ENCODE peak calls at places on chromosome 12, in eight cellular contexts. U, F, A, B, I, P, Z and V are unnamed samples.

GRCh38 chr12:100672075-100672592 is 98.7 kb downstream of the GAS2L3 start:
- DNase-seq in U (no peak), Z (no peak), A (no peak), F (no peak), B (peak), I (no peak), P (peak), V (no peak)

GRCh38 chr12:113214938-113215400 is 6.3 kb upstream of the TPCN1 start:
- DNase-seq in U (peak), B (no peak), F (no peak), P (peak), A (peak), Z (no peak), I (peak), V (no peak)

GRCh38 chr12:121668750-121669524 is 517 bp downstream of the MORN3 start:
- DNase-seq in B (peak), U (no peak), I (no peak), F (no peak), A (no peak), Z (peak), P (peak), V (no peak)

GRCh38 chr12:92775416-92775815 is 72.6 kb downstream of the PLEKHG7 start:
- DNase-seq in A (no peak), B (no peak), P (no peak), I (no peak), F (no peak), U (no peak), Z (no peak), V (no peak)

GRCh38 chr12:92468358-92469020 is 234.3 kb upstream of the PLEKHG7 start:
- DNase-seq in I (no peak), F (no peak), P (peak), U (no peak), B (no peak), A (no peak), Z (no peak), V (no peak)

GRCh38 chr12:59733200-59733599 is 137.4 kb downstream of the SLC16A7 start:
- DNase-seq in P (no peak), A (no peak), B (no peak), Z (no peak), U (no peak), I (no peak), F (no peak), V (no peak)

GRCh38 chr12:49428652-49429549 is 61.6 kb downstream of the SPATS2 start:
- DNase-seq in F (no peak), A (no peak), B (no peak), Z (no peak), U (no peak), I (peak), P (peak), V (no peak)

GRCh38 chr12:24947541-24948451 is 1.1 kb downstream of the BCAT1 start:
- DNase-seq in A (no peak), Z (no peak), B (no peak), P (peak), F (no peak), U (no peak), I (no peak), V (no peak)

GRCh38 chr12:21989819-21990412 is 48.7 kb upstream of the ABCC9 start:
- DNase-seq in A (no peak), Z (no peak), B (no peak), U (no peak), I (no peak), F (no peak), P (peak), V (no peak)

GRCh38 chr12:11836282-11836963 is 186.9 kb downstream of the ETV6 start:
- DNase-seq in B (no peak), U (no peak), F (no peak), Z (no peak), P (peak), I (no peak), A (peak), V (no peak)

GRCh38 chr12:112822056-112822455 is 30.5 kb downstream of the RPH3A start:
- DNase-seq in Z (no peak), A (no peak), B (no peak), I (no peak), U (no peak), F (no peak), P (no peak), V (no peak)

GRCh38 chr12:74999474-74999873 is 210.2 kb downstream of the KCNC2 start:
- DNase-seq in Z (no peak), F (no peak), U (no peak), B (no peak), P (no peak), I (no peak), A (no peak), V (no peak)

GRCh38 chr12:100539209-100539608 is 34.3 kb upstream of the GAS2L3 start:
- DNase-seq in P (peak), A (no peak), F (no peak), U (no peak), I (no peak), B (no peak), Z (no peak), V (no peak)

GRCh38 chr12:122437656-122438121 is 15.2 kb upstream of the CLIP1 start:
- DNase-seq in Z (no peak), B (no peak), F (peak), A (peak), I (no peak), P (no peak), U (peak), V (no peak)

GRCh38 chr12:40692617-40693502 is 621 bp downstream of the CNTN1 start:
- DNase-seq in P (no peak), A (peak), U (peak), F (peak), Z (no peak), B (no peak), I (no peak), V (no peak)

GRCh38 chr12:121514184-121514742 is 66.6 kb downstream of the KDM2B start:
- DNase-seq in P (no peak), U (no peak), I (no peak), Z (no peak), B (no peak), A (no peak), F (no peak), V (no peak)

GRCh38 chr12:121522962-121523361 is 57.9 kb downstream of the KDM2B start:
- DNase-seq in A (no peak), U (no peak), F (peak), I (no peak), P (no peak), Z (no peak), B (no peak), V (no peak)

GRCh38 chr12:6871052-6871957 is 1.8 kb downstream of the SPSB2 start:
- DNase-seq in A (no peak), B (no peak), I (peak), F (no peak), P (peak), U (no peak), Z (peak), V (no peak)

GRCh38 chr12:12837025-12837872 is 24.1 kb downstream of the DDX47 start:
- DNase-seq in I (peak), A (no peak), P (peak), F (no peak), B (peak), U (no peak), Z (peak), V (peak)

GRCh38 chr12:11186837-11187236 is at the start of gene TAS2R42:
- DNase-seq in F (no peak), U (no peak), I (no peak), A (no peak), P (no peak), Z (no peak), B (no peak), V (no peak)

GRCh38 chr12:90253674-90254181 is 545.1 kb upstream of the ATP2B1 start:
- DNase-seq in U (peak), I (peak), B (no peak), P (peak), A (peak), F (peak), Z (peak), V (peak)

GRCh38 chr12:64392221-64392620 is 1.7 kb upstream of the C12orf56 start:
- DNase-seq in I (no peak), P (peak), A (no peak), U (no peak), B (no peak), Z (no peak), F (no peak), V (no peak)

GRCh38 chr12:49655595-49656236 is 32.4 kb downstream of the PRPF40B start:
- DNase-seq in A (no peak), U (no peak), B (no peak), I (no peak), Z (no peak), P (no peak), F (no peak), V (no peak)

GRCh38 chr12:91565816-91566215 is 383.2 kb upstream of the DCN start:
- DNase-seq in I (no peak), F (no peak), U (no peak), Z (no peak), B (no peak), P (no peak), A (no peak), V (no peak)

GRCh38 chr12:89540586-89540985 is 14.7 kb upstream of the POC1B start:
- DNase-seq in B (no peak), P (no peak), A (no peak), U (no peak), I (no peak), Z (no peak), F (no peak), V (no peak)

GRCh38 chr12:1644523-1645438 is 15.8 kb downstream of the WNT5B start:
- DNase-seq in U (no peak), P (peak), I (no peak), B (no peak), F (peak), Z (no peak), A (peak), V (no peak)

GRCh38 chr12:123519151-123520001 is 14.1 kb downstream of the RILPL1 start:
- DNase-seq in A (peak), Z (no peak), P (no peak), I (peak), B (no peak), U (no peak), F (no peak), V (peak)

GRCh38 chr12:19683178-19683927 is 244.1 kb downstream of the AEBP2 start:
- DNase-seq in I (peak), F (no peak), P (no peak), B (no peak), A (no peak), U (no peak), Z (no peak), V (no peak)

GRCh38 chr12:124371970-124372555 is 77.2 kb downstream of the RFLNA start:
- DNase-seq in U (no peak), B (no peak), F (no peak), P (no peak), I (no peak), A (no peak), Z (no peak), V (no peak)

GRCh38 chr12:16600525-16600924 is 5.4 kb downstream of the LMO3 start:
- DNase-seq in I (no peak), F (no peak), A (no peak), B (no peak), Z (no peak), P (no peak), U (no peak), V (no peak)

GRCh38 chr12:104942075-104942474 is 16.0 kb downstream of the SLC41A2 start:
- DNase-seq in Z (no peak), A (no peak), U (no peak), B (no peak), I (no peak), P (no peak), F (no peak), V (no peak)

GRCh38 chr12:25347716-25348261 is 97.1 kb upstream of the KRAS start:
- DNase-seq in Z (no peak), U (no peak), B (no peak), P (peak), F (no peak), I (no peak), A (no peak), V (no peak)

GRCh38 chr12:72271401-72271740 is 799 bp upstream of the TRHDE start:
- DNase-seq in U (no peak), B (no peak), F (peak), P (no peak), A (no peak), I (no peak), Z (no peak), V (no peak)

GRCh38 chr12:28775556-28775955 is 373.5 kb upstream of the FAR2 start:
- DNase-seq in Z (no peak), B (no peak), A (no peak), P (no peak), U (no peak), F (no peak), I (no peak), V (no peak)